ENCODE peak calls at places on chromosome 15, in six cellular contexts. G, V, Q, M, U and L are unnamed samples.
A peak's percentile ranks its signal among the peaks of the same experiment; 100 is the strongest.

GRCh38 chr15:101115887-101116680 is 135.8 kb downstream of the CHSY1 start:
- DNase-seq in U (no peak), M (no peak), Q (no peak), V (peak; percentile 62), G (no peak), L (no peak)

GRCh38 chr15:85457392-85457968 is 77.1 kb downstream of the AKAP13 start:
- DNase-seq in Q (no peak), V (no peak), U (no peak), M (no peak), G (no peak), L (peak; percentile 37)

GRCh38 chr15:31237042-31237324 is 89.7 kb upstream of the KLF13 start:
- DNase-seq in V (no peak), G (no peak), U (no peak), Q (no peak), M (no peak), L (no peak)

GRCh38 chr15:25709437-25710159 is 153.5 kb downstream of the ATP10A start:
- DNase-seq in U (no peak), M (no peak), G (no peak), V (no peak), Q (no peak), L (no peak)

GRCh38 chr15:58111718-58112104 is 26.5 kb upstream of the AQP9 start:
- DNase-seq in V (no peak), U (no peak), G (no peak), M (no peak), Q (no peak), L (no peak)

GRCh38 chr15:45635191-45635638 is 386 bp downstream of the SQOR start:
- DNase-seq in G (no peak), U (no peak), Q (peak; percentile 87), V (peak; percentile 74), M (no peak), L (peak; percentile 82)

GRCh38 chr15:40823572-40824343 is 4.8 kb downstream of the PPP1R14D start:
- DNase-seq in M (no peak), V (no peak), U (no peak), Q (no peak), G (peak; percentile 42), L (no peak)

GRCh38 chr15:72182673-72183072 is 14.9 kb downstream of the GRAMD2A start:
- DNase-seq in V (no peak), M (no peak), Q (no peak), G (no peak), U (no peak), L (no peak)

GRCh38 chr15:76983588-76984379 is 11.1 kb upstream of the PSTPIP1 start:
- DNase-seq in M (no peak), Q (no peak), V (no peak), U (no peak), G (no peak), L (no peak)

GRCh38 chr15:85382942-85383341 is 2.5 kb downstream of the AKAP13 start:
- DNase-seq in G (no peak), V (no peak), M (no peak), Q (no peak), U (no peak), L (no peak)

GRCh38 chr15:90219421-90220141 is 14.2 kb downstream of the CIB1 start:
- DNase-seq in G (no peak), M (no peak), V (no peak), Q (peak; percentile 61), U (peak; percentile 20), L (peak; percentile 57)